ENCODE peak calls at places on chromosome 18, in eight cellular contexts. Z, U, R, M, H, F, W and E are unnamed samples.

GRCh38 chr18:9066817-9067306 is 35.6 kb upstream of the NDUFV2 start:
- DNase-seq in Z (no peak), M (no peak), H (no peak), F (no peak), U (no peak), R (no peak), W (no peak), E (no peak)

GRCh38 chr18:75687626-75688025 is 260.1 kb upstream of the SMIM21 start:
- DNase-seq in R (no peak), M (no peak), U (no peak), W (no peak), Z (no peak), H (no peak), F (no peak), E (no peak)

GRCh38 chr18:55483472-55483871 is 104.5 kb downstream of the TCF4 start:
- DNase-seq in R (no peak), M (no peak), Z (no peak), F (no peak), H (no peak), W (no peak), U (no peak), E (no peak)

GRCh38 chr18:4068552-4069158 is 386.5 kb downstream of the DLGAP1 start:
- DNase-seq in F (peak; percentile 20), H (peak; percentile 12), U (peak; percentile 22), W (peak; percentile 29), Z (peak; percentile 3), M (peak; percentile 67), R (peak; percentile 58), E (no peak)

GRCh38 chr18:72675394-72675793 is 131.3 kb upstream of the CBLN2 start:
- DNase-seq in F (no peak), R (no peak), H (no peak), W (no peak), M (no peak), Z (no peak), U (no peak), E (no peak)

GRCh38 chr18:77811510-77811909 is 561.9 kb downstream of the GALR1 start:
- DNase-seq in W (no peak), U (no peak), Z (no peak), R (no peak), F (no peak), M (peak; percentile 16), H (no peak), E (no peak)

GRCh38 chr18:59593291-59593717 is 103.9 kb downstream of the CCBE1 start:
- DNase-seq in R (no peak), W (no peak), F (peak; percentile 7), H (no peak), U (no peak), Z (no peak), M (peak; percentile 55), E (no peak)

GRCh38 chr18:49558356-49558755 is 3.5 kb upstream of the LIPG start:
- DNase-seq in F (no peak), M (no peak), R (no peak), H (no peak), U (no peak), W (no peak), Z (no peak), E (no peak)

GRCh38 chr18:11802160-11802559 is 49.1 kb upstream of the CHMP1B start:
- DNase-seq in H (no peak), M (no peak), F (no peak), U (no peak), Z (no peak), R (no peak), W (no peak), E (no peak)

GRCh38 chr18:63974991-63975390 is 5.1 kb downstream of the SERPINB8 start:
- DNase-seq in Z (no peak), F (no peak), W (no peak), R (no peak), U (no peak), M (peak; percentile 63), H (no peak), E (peak; percentile 14)

GRCh38 chr18:76426738-76427305 is 68.2 kb downstream of the ZNF516 start:
- DNase-seq in Z (no peak), F (no peak), R (no peak), M (peak; percentile 42), H (no peak), U (peak; percentile 66), W (no peak), E (no peak)

GRCh38 chr18:10543277-10543676 is 17.4 kb downstream of the NAPG start:
- DNase-seq in U (no peak), F (no peak), Z (no peak), W (no peak), R (no peak), H (no peak), M (no peak), E (no peak)

GRCh38 chr18:69432847-69433246 is 32.2 kb downstream of the DOK6 start:
- DNase-seq in M (no peak), H (no peak), W (no peak), U (no peak), R (no peak), Z (no peak), F (no peak), E (no peak)

GRCh38 chr18:70501358-70501757 is 212.5 kb downstream of the SOCS6 start:
- DNase-seq in W (no peak), M (no peak), U (no peak), F (no peak), R (no peak), Z (no peak), H (no peak), E (no peak)

GRCh38 chr18:23415530-23415929 is 37.6 kb upstream of the RIOK3 start:
- DNase-seq in R (no peak), M (no peak), F (no peak), W (no peak), Z (no peak), H (no peak), U (no peak), E (no peak)